ENCODE peak calls at places on chromosome 5, in nine cellular contexts. I is prostate gland, O is psoas muscle, Z is neural progenitor cell, D is brain microvascular endothelial cell, F is tibial artery, N is breast epithelium, G is fibroblast of lung, W is suprapubic skin. T is an unnamed sample.

GRCh38 chr5:164255598-164256213 is 750.3 kb downstream of the MAT2B start:
- DNase-seq in N (no peak), D (no peak), Z (no peak), O (no peak), W (no peak), G (no peak), I (no peak), F (no peak), T (no peak)

GRCh38 chr5:81151546-81151945 is 81.6 kb upstream of the CKMT2 start:
- DNase-seq in D (peak), Z (no peak), I (no peak), N (no peak), G (peak), F (no peak), O (no peak), W (no peak), T (peak)

GRCh38 chr5:95599252-95599651 is 20.6 kb upstream of the GPR150 start:
- DNase-seq in W (no peak), N (no peak), I (no peak), O (no peak), Z (no peak), F (no peak), G (no peak), D (no peak), T (no peak)

GRCh38 chr5:17000296-17000939 is 64.3 kb upstream of the MYO10 start:
- DNase-seq in D (peak), G (peak), I (no peak), N (no peak), Z (no peak), O (no peak), F (no peak), W (no peak), T (peak)

GRCh38 chr5:107538331-107539162 is 132.2 kb downstream of the EFNA5 start:
- DNase-seq in Z (no peak), G (no peak), O (no peak), F (no peak), I (no peak), N (no peak), W (no peak), D (no peak), T (peak)

GRCh38 chr5:27308151-27308550 is 269.8 kb upstream of the CDH9 start:
- DNase-seq in O (no peak), D (peak), W (no peak), I (no peak), F (no peak), G (no peak), N (no peak), Z (no peak), T (no peak)

GRCh38 chr5:1772634-1773033 is 27.0 kb downstream of the MRPL36 start:
- DNase-seq in G (peak), F (no peak), O (no peak), W (no peak), I (peak), N (no peak), D (peak), Z (no peak), T (peak)

GRCh38 chr5:160269017-160269416 is 39.7 kb downstream of the FABP6 start:
- DNase-seq in W (peak), D (peak), O (peak), Z (no peak), I (peak), N (peak), G (peak), F (peak), T (peak)

GRCh38 chr5:90169078-90169477 is 240.5 kb downstream of the CETN3 start:
- DNase-seq in N (no peak), Z (no peak), W (no peak), O (no peak), I (no peak), F (peak), D (no peak), G (no peak), T (no peak)

GRCh38 chr5:179281688-179282087 is 63.6 kb downstream of the ADAMTS2 start:
- DNase-seq in W (peak), F (no peak), G (no peak), N (no peak), D (no peak), I (no peak), Z (no peak), O (no peak), T (peak)

GRCh38 chr5:175640108-175640507 is 17.8 kb upstream of the HRH2 start:
- DNase-seq in W (no peak), F (no peak), D (no peak), I (no peak), N (no peak), G (no peak), Z (no peak), O (no peak), T (no peak)

GRCh38 chr5:150077996-150078801 is 8.2 kb downstream of the CSF1R start:
- DNase-seq in I (no peak), D (no peak), Z (no peak), W (peak), F (no peak), G (no peak), N (no peak), O (no peak), T (no peak)

GRCh38 chr5:102932781-102933180 is 177.7 kb downstream of the PAM start:
- DNase-seq in I (no peak), W (no peak), D (no peak), F (no peak), N (no peak), Z (no peak), G (no peak), O (no peak), T (no peak)

GRCh38 chr5:154575869-154576806 is 98.1 kb upstream of the HAND1 start:
- DNase-seq in Z (no peak), W (no peak), N (no peak), I (no peak), G (no peak), F (no peak), D (no peak), O (no peak), T (no peak)

GRCh38 chr5:153467546-153467945 is 22.9 kb upstream of the GRIA1 start:
- DNase-seq in N (no peak), Z (no peak), I (no peak), D (no peak), G (no peak), F (no peak), W (no peak), O (no peak), T (no peak)

DNA sequence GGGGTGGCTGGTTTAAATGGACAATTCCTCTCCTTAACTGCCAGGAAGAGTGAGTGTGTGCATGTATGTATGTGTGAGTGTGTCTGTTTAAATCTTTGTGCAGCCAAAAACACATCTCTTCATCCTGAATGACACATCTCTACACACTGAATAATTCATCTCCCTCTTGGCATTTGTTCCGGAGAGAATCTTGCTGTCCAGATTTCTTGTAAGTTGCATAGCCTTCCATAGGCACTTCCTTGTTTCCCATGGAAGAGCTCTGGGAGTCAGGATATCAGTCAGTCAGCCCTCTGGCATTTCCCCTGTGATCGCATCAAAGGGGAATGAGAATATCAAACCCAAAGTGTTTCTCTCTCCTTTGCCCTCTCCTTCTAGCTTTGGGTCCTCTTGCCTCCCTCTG is 74.7 kb downstream of the WWC1 start:
- DNase-seq in N (no peak), W (no peak), Z (no peak), F (no peak), I (no peak), G (peak), O (no peak), D (peak), T (peak)
- H3K27ac ChIP-seq in N (peak), W (peak), Z (no peak), F (no peak), I (peak), G (peak), O (no peak), D (no peak), T (peak)

GRCh38 chr5:42636946-42637345 is 119.7 kb upstream of the CCDC152 start:
- DNase-seq in N (no peak), Z (no peak), I (no peak), F (no peak), G (no peak), D (no peak), W (no peak), O (no peak), T (no peak)

GRCh38 chr5:42638972-42639371 is 117.6 kb upstream of the CCDC152 start:
- DNase-seq in Z (no peak), F (no peak), G (no peak), D (no peak), I (no peak), N (no peak), W (no peak), O (no peak), T (no peak)

GRCh38 chr5:42634575-42634974 is 122.0 kb upstream of the CCDC152 start:
- DNase-seq in O (no peak), I (no peak), W (no peak), G (no peak), F (no peak), D (no peak), N (no peak), Z (no peak), T (no peak)

GRCh38 chr5:42632501-42632900 is 124.1 kb upstream of the CCDC152 start:
- DNase-seq in W (no peak), O (no peak), G (no peak), F (no peak), D (no peak), Z (no peak), I (no peak), N (no peak), T (no peak)

DNA sequence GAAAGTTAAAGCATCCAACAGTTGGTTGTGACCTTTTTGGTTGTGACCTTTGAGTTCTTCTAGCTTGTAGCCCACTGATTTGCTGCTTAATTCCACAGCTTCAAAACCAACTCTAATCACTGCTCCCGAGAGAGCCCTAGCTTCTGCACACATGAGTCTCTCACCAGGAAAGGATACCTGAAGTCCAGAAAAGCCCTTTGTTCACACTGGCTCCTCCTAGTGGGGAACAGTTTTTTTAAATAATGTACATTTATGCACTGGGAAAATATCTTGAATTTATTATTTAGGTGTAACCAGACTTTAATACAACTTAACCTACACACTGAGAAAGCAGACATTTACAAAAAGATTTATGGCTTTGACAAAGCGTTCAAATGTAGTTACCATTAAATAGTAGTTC is 120.2 kb upstream of the CCDC152 start:
- DNase-seq in W (no peak), D (no peak), O (no peak), Z (peak), F (no peak), N (no peak), I (no peak), G (peak), T (no peak)
- TF ChIP-seq CTCF in W (no peak), D (peak), O (no peak), Z (peak), F (no peak), N (no peak), I (no peak), G (peak), T (peak)

GRCh38 chr5:177473461-177473991 is at the start of gene DBN1:
- DNase-seq in F (no peak), N (no peak), I (no peak), O (peak), G (no peak), W (no peak), D (peak), Z (peak), T (peak)
- H3K4me3 ChIP-seq in F (peak), N (peak), I (peak), O (peak), G (peak), W (peak), D (peak), Z (peak), T (peak)

GRCh38 chr5:98771389-98772109 is 1.9 kb upstream of the RGMB start:
- DNase-seq in F (peak), N (peak), G (peak), W (peak), O (no peak), I (peak), D (peak), Z (peak), T (peak)

GRCh38 chr5:98772415-98773213 is 849 bp upstream of the RGMB start:
- DNase-seq in F (peak), I (peak), G (peak), W (peak), Z (peak), D (no peak), N (peak), O (peak), T (peak)

GRCh38 chr5:98773464-98774191 is at the start of gene RGMB:
- DNase-seq in F (peak), O (peak), N (peak), D (peak), I (peak), W (peak), Z (peak), G (peak), T (peak)

GRCh38 chr5:98774192-98775046 is 956 bp downstream of the RGMB start:
- DNase-seq in F (peak), W (peak), D (peak), N (peak), Z (peak), O (peak), G (peak), I (peak), T (no peak)

GRCh38 chr5:98773214-98773463 is 324 bp upstream of the RGMB start:
- DNase-seq in W (no peak), O (no peak), F (no peak), G (no peak), I (no peak), Z (no peak), D (no peak), N (no peak), T (no peak)
- H3K27ac ChIP-seq in W (peak), O (peak), F (peak), G (peak), I (peak), Z (peak), D (peak), N (peak), T (peak)

DNA sequence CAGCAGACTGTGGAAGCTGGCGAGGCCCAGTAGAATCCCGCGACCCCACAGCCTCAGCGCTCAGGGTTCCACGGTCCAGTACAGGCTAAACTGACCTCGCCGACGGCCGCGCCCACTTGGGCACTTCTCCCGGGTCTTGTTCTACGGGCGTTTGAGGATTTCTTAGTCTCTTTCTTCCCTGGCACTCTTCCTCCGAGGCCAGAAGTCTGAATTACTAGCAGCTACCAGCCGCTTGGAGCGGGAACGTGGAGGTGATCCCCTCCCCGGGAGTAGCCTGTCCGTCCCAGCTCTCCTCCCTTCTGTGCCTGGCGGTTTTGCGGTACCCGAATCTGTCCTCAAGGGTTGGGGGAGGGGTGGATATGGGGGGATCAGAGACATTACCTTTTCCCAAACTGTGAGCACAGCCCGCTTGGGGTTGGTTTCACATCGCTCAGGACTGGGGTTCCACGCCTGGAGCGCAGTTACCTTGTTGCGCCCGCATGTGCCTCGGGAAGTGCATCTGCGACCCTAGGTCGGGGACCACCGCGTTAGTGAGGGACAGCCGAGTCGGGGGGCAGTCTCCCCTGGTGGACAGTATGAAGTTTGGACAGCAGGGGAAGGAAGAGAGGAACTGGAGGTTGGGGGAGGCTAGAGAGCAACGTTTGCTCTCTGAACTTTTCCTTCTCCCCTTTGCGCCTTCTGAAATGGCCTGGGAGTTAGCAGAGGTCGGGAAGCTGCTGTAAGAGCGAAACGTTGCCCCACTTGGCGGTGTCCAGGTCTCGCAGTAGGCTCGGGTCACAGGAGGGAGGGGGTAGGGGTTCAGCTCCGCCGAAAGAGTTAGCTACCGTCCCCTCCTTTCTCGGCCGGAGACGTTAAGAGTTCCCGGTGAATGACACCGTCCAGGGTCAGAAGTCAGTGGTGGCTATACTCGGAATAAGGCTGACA is 190.8 kb downstream of the MEF2C start:
- DNase-seq in G (no peak), Z (peak), W (no peak), F (no peak), I (no peak), D (no peak), N (no peak), O (no peak), T (peak)
- TF ChIP-seq CTCF in G (no peak), Z (peak), W (no peak), F (no peak), I (no peak), D (peak), N (no peak), O (no peak), T (no peak)

GRCh38 chr5:36721664-36722063 is 115.3 kb downstream of the SLC1A3 start:
- DNase-seq in Z (no peak), F (no peak), I (no peak), G (no peak), D (no peak), N (no peak), W (no peak), O (no peak), T (no peak)
- H3K4me3 ChIP-seq in Z (no peak), F (no peak), I (no peak), G (no peak), D (no peak), N (no peak), W (no peak), O (no peak), T (no peak)

GRCh38 chr5:151496041-151496484 is 48.7 kb downstream of the SLC36A1 start:
- DNase-seq in Z (peak), O (no peak), D (peak), F (no peak), G (peak), N (no peak), I (no peak), W (no peak), T (no peak)
- H3K27ac ChIP-seq in Z (peak), O (no peak), D (no peak), F (no peak), G (no peak), N (no peak), I (no peak), W (no peak), T (no peak)

DNA sequence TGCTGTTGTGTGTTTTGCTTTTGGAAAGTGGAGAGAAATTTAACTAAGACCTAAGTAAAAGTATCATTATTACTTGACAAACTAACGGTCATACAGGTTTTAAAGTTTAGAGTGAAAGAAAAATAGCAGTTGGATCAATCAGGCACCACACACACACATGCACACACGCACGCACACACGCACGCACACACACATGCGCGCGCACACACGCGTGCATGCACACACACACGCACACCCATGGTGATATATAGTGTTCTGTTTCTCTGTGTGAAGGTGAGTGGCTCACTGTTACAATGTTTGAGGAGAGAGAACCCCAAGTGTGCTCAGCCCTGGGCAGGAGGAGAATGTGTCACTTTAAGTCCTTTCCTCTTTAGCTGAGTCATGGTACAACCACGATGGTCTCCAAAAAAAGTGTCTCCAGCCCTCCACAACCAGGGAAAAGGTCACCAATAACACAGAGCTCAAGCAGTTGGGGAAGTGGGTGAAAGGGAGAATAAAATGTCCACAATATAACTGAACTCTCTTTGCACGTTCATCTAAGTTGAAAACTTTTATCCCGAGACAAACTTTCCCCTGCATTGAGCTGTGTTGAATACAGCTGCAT is 3.2 kb downstream of the ZNF366 start:
- DNase-seq in N (no peak), D (peak), Z (no peak), I (no peak), F (no peak), O (no peak), W (no peak), G (peak), T (peak)
- TF ChIP-seq CTCF in N (no peak), D (no peak), Z (no peak), I (no peak), F (no peak), O (no peak), W (no peak), G (no peak), T (no peak)

DNA sequence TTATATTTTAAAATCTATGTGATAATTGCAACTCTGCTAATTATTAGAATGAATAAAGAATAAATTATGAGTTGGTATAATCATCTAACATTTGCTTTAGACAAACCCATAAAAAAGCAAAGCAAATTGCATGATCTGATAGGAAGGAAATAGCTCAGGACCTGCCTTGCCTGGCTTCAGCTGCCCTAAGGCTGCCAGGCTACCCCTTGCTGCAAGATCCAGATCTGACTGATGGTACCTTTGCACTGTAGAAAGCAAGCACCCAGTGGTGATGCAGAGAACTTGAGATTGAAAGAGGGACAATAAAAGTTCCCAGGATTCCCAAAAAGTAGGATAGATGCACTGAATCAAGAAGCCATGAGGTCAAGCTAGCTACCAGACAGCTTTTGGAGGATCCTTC is 100.9 kb upstream of the FSTL4 start:
- DNase-seq in O (no peak), Z (no peak), W (no peak), I (no peak), F (no peak), N (no peak), G (no peak), D (no peak), T (no peak)
- H3K4me3 ChIP-seq in O (no peak), Z (no peak), W (no peak), I (no peak), F (no peak), N (no peak), G (no peak), D (no peak), T (no peak)

DNA sequence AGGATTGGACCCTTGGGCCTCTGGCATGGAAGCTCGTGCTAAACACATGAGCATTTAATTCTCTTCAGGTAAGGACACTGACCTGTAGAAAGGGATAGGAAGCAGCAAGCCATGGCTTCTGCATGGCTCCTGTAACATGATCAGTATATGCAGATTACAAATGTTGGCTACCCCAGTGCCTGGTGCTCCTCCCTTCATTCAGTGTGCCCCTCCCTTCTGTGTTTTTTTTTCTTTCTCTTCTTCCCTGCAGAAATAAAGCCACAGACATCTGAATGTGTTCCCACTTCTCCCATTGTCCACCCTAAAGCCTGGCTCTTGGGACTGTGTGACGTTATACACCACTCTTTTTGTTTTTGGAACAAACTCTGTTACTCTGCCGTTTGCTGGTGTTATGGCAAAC is 53.0 kb downstream of the ARHGAP26 start:
- DNase-seq in I (no peak), D (no peak), O (no peak), W (no peak), G (peak), F (no peak), Z (no peak), N (no peak), T (no peak)
- H3K27ac ChIP-seq in I (no peak), D (no peak), O (no peak), W (no peak), G (no peak), F (no peak), Z (no peak), N (no peak), T (no peak)